ENCODE peak calls at places on chromosomes 1 and 21, in eight cellular contexts. One of them, this sample, is unnamed.

GRCh38 chr1:26854953-26855352 is 8.0 kb upstream of the SFN start:
- DNase-seq in GM18507: no peak
- DNase-seq in tibial artery: no peak
- DNase-seq in NK-92 treated with Interleukin-12 subunit alpha and Interleukin-12 subunit beta, amount 100 ng/mL, for 24 hours: no peak
- DNase-seq in fibroblast of the conjunctiva: no peak
- DNase-seq in NCI-H1436: peak
- DNase-seq in central memory CD8-positive, alpha-beta T cell: no peak
- DNase-seq in esophagus muscularis mucosa: no peak
- DNase-seq in this sample: no peak

GRCh38 chr1:224616761-224617409 is 768 bp downstream of the CNIH3 start:
- DNase-seq in GM18507: no peak
- DNase-seq in tibial artery: no peak
- DNase-seq in NK-92 treated with Interleukin-12 subunit alpha and Interleukin-12 subunit beta, amount 100 ng/mL, for 24 hours: no peak
- DNase-seq in fibroblast of the conjunctiva: no peak
- DNase-seq in NCI-H1436: no peak
- DNase-seq in central memory CD8-positive, alpha-beta T cell: no peak
- DNase-seq in esophagus muscularis mucosa: no peak
- DNase-seq in this sample: no peak

GRCh38 chr1:17944606-17945005 is 163.0 kb upstream of the IGSF21 start:
- DNase-seq in GM18507: no peak
- DNase-seq in tibial artery: no peak
- DNase-seq in NK-92 treated with Interleukin-12 subunit alpha and Interleukin-12 subunit beta, amount 100 ng/mL, for 24 hours: no peak
- DNase-seq in fibroblast of the conjunctiva: no peak
- DNase-seq in NCI-H1436: no peak
- DNase-seq in central memory CD8-positive, alpha-beta T cell: no peak
- DNase-seq in esophagus muscularis mucosa: no peak
- DNase-seq in this sample: no peak

GRCh38 chr1:226938903-226939438 is 1.1 kb upstream of the COQ8A start:
- DNase-seq in GM18507: no peak
- DNase-seq in tibial artery: peak
- DNase-seq in NK-92 treated with Interleukin-12 subunit alpha and Interleukin-12 subunit beta, amount 100 ng/mL, for 24 hours: no peak
- DNase-seq in fibroblast of the conjunctiva: peak
- DNase-seq in NCI-H1436: no peak
- DNase-seq in central memory CD8-positive, alpha-beta T cell: no peak
- DNase-seq in esophagus muscularis mucosa: no peak
- DNase-seq in this sample: peak

GRCh38 chr1:240237305-240237721 is 145.6 kb downstream of the FMN2 start:
- DNase-seq in GM18507: no peak
- DNase-seq in tibial artery: no peak
- DNase-seq in NK-92 treated with Interleukin-12 subunit alpha and Interleukin-12 subunit beta, amount 100 ng/mL, for 24 hours: no peak
- DNase-seq in fibroblast of the conjunctiva: no peak
- DNase-seq in NCI-H1436: no peak
- DNase-seq in central memory CD8-positive, alpha-beta T cell: no peak
- DNase-seq in esophagus muscularis mucosa: no peak
- DNase-seq in this sample: no peak

GRCh38 chr1:236904874-236905741 is 99.1 kb downstream of the MT1HL1 start:
- DNase-seq in GM18507: no peak
- DNase-seq in tibial artery: no peak
- DNase-seq in NK-92 treated with Interleukin-12 subunit alpha and Interleukin-12 subunit beta, amount 100 ng/mL, for 24 hours: no peak
- DNase-seq in fibroblast of the conjunctiva: peak
- DNase-seq in NCI-H1436: no peak
- DNase-seq in central memory CD8-positive, alpha-beta T cell: no peak
- DNase-seq in esophagus muscularis mucosa: no peak
- DNase-seq in this sample: no peak

GRCh38 chr21:33801424-33802405 is 113.9 kb downstream of the ATP5PO start:
- DNase-seq in GM18507: no peak
- DNase-seq in tibial artery: no peak
- DNase-seq in NK-92 treated with Interleukin-12 subunit alpha and Interleukin-12 subunit beta, amount 100 ng/mL, for 24 hours: no peak
- DNase-seq in fibroblast of the conjunctiva: peak
- DNase-seq in NCI-H1436: peak
- DNase-seq in central memory CD8-positive, alpha-beta T cell: no peak
- DNase-seq in esophagus muscularis mucosa: no peak
- DNase-seq in this sample: peak

GRCh38 chr1:35576061-35576765 is 3.1 kb downstream of the TFAP2E start:
- DNase-seq in GM18507: no peak
- DNase-seq in tibial artery: no peak
- DNase-seq in NK-92 treated with Interleukin-12 subunit alpha and Interleukin-12 subunit beta, amount 100 ng/mL, for 24 hours: no peak
- DNase-seq in fibroblast of the conjunctiva: no peak
- DNase-seq in NCI-H1436: no peak
- DNase-seq in central memory CD8-positive, alpha-beta T cell: no peak
- DNase-seq in esophagus muscularis mucosa: no peak
- DNase-seq in this sample: no peak

GRCh38 chr1:6483010-6483760 is 8.3 kb downstream of the PLEKHG5 start:
- DNase-seq in GM18507: no peak
- DNase-seq in tibial artery: no peak
- DNase-seq in NK-92 treated with Interleukin-12 subunit alpha and Interleukin-12 subunit beta, amount 100 ng/mL, for 24 hours: no peak
- DNase-seq in fibroblast of the conjunctiva: no peak
- DNase-seq in NCI-H1436: peak
- DNase-seq in central memory CD8-positive, alpha-beta T cell: no peak
- DNase-seq in esophagus muscularis mucosa: no peak
- DNase-seq in this sample: peak

GRCh38 chr1:1304331-1305299 is 3.1 kb downstream of the ACAP3 start:
- DNase-seq in GM18507: no peak
- DNase-seq in tibial artery: peak
- DNase-seq in NK-92 treated with Interleukin-12 subunit alpha and Interleukin-12 subunit beta, amount 100 ng/mL, for 24 hours: no peak
- DNase-seq in fibroblast of the conjunctiva: peak
- DNase-seq in NCI-H1436: peak
- DNase-seq in central memory CD8-positive, alpha-beta T cell: no peak
- DNase-seq in esophagus muscularis mucosa: peak
- DNase-seq in this sample: peak

GRCh38 chr1:24861821-24862727 is 68.0 kb downstream of the RUNX3 start:
- DNase-seq in GM18507: no peak
- DNase-seq in tibial artery: peak
- DNase-seq in NK-92 treated with Interleukin-12 subunit alpha and Interleukin-12 subunit beta, amount 100 ng/mL, for 24 hours: no peak
- DNase-seq in fibroblast of the conjunctiva: no peak
- DNase-seq in NCI-H1436: no peak
- DNase-seq in central memory CD8-positive, alpha-beta T cell: no peak
- DNase-seq in esophagus muscularis mucosa: peak
- DNase-seq in this sample: peak

GRCh38 chr1:214187152-214187900 is 93.6 kb upstream of the SMYD2 start:
- DNase-seq in GM18507: no peak
- DNase-seq in tibial artery: no peak
- DNase-seq in NK-92 treated with Interleukin-12 subunit alpha and Interleukin-12 subunit beta, amount 100 ng/mL, for 24 hours: no peak
- DNase-seq in fibroblast of the conjunctiva: no peak
- DNase-seq in NCI-H1436: no peak
- DNase-seq in central memory CD8-positive, alpha-beta T cell: no peak
- DNase-seq in esophagus muscularis mucosa: no peak
- DNase-seq in this sample: no peak

GRCh38 chr1:55057270-55057955 is 18.1 kb downstream of the PCSK9 start:
- DNase-seq in GM18507: no peak
- DNase-seq in tibial artery: no peak
- DNase-seq in NK-92 treated with Interleukin-12 subunit alpha and Interleukin-12 subunit beta, amount 100 ng/mL, for 24 hours: no peak
- DNase-seq in fibroblast of the conjunctiva: no peak
- DNase-seq in NCI-H1436: no peak
- DNase-seq in central memory CD8-positive, alpha-beta T cell: no peak
- DNase-seq in esophagus muscularis mucosa: no peak
- DNase-seq in this sample: no peak

GRCh38 chr1:3032970-3033794 is 11.9 kb downstream of the ACTRT2 start:
- DNase-seq in GM18507: no peak
- DNase-seq in tibial artery: peak
- DNase-seq in NK-92 treated with Interleukin-12 subunit alpha and Interleukin-12 subunit beta, amount 100 ng/mL, for 24 hours: no peak
- DNase-seq in fibroblast of the conjunctiva: no peak
- DNase-seq in NCI-H1436: no peak
- DNase-seq in central memory CD8-positive, alpha-beta T cell: no peak
- DNase-seq in esophagus muscularis mucosa: no peak
- DNase-seq in this sample: no peak

GRCh38 chr1:87951852-87952251 is 623.2 kb downstream of the LMO4 start:
- DNase-seq in GM18507: no peak
- DNase-seq in tibial artery: no peak
- DNase-seq in NK-92 treated with Interleukin-12 subunit alpha and Interleukin-12 subunit beta, amount 100 ng/mL, for 24 hours: no peak
- DNase-seq in fibroblast of the conjunctiva: no peak
- DNase-seq in NCI-H1436: no peak
- DNase-seq in central memory CD8-positive, alpha-beta T cell: no peak
- DNase-seq in esophagus muscularis mucosa: no peak
- DNase-seq in this sample: no peak

GRCh38 chr1:207965602-207966387 is 54.9 kb upstream of the CD34 start:
- DNase-seq in GM18507: no peak
- DNase-seq in tibial artery: no peak
- DNase-seq in NK-92 treated with Interleukin-12 subunit alpha and Interleukin-12 subunit beta, amount 100 ng/mL, for 24 hours: no peak
- DNase-seq in fibroblast of the conjunctiva: no peak
- DNase-seq in NCI-H1436: no peak
- DNase-seq in central memory CD8-positive, alpha-beta T cell: no peak
- DNase-seq in esophagus muscularis mucosa: peak
- DNase-seq in this sample: no peak